ENCODE peak calls at places on chromosomes 2 and 18, in eight cellular contexts. A is lower lobe of right lung, E is upper lobe of right lung, T is mammary epithelial cell, B is ascending aorta, F is cardiac muscle cell, P is kidney, G is PC-9. I is an unnamed sample.

GRCh38 chr2:70977605-70978205 is 725 bp upstream of the ANKRD53 start:
- DNase-seq in G (peak; percentile 64), P (no peak), A (no peak), E (no peak), B (no peak), T (peak; percentile 83), F (peak; percentile 88), I (peak; percentile 34)

GRCh38 chr2:204869142-204869823 is 324.0 kb downstream of the PARD3B start:
- DNase-seq in T (no peak), F (peak; percentile 6), B (no peak), G (no peak), A (no peak), P (no peak), E (no peak), I (no peak)

GRCh38 chr2:59015027-59015426 is 773.9 kb upstream of the FANCL start:
- DNase-seq in B (no peak), T (no peak), E (peak; percentile 48), G (no peak), A (no peak), F (no peak), P (no peak), I (no peak)

GRCh38 chr18:34121157-34121807 is 103.4 kb downstream of the NOL4 start:
- DNase-seq in A (no peak), P (no peak), T (peak; percentile 80), E (no peak), G (peak; percentile 67), F (peak; percentile 32), B (no peak), I (peak; percentile 10)

GRCh38 chr2:217875556-217876252 is 127.1 kb downstream of the TNS1 start:
- DNase-seq in T (no peak), G (no peak), E (no peak), F (no peak), P (peak; percentile 10), A (no peak), B (no peak), I (no peak)

GRCh38 chr2:101199153-101199810 is 48.1 kb upstream of the TBC1D8 start:
- DNase-seq in F (peak; percentile 72), B (no peak), P (no peak), G (no peak), A (no peak), E (no peak), T (peak; percentile 24), I (no peak)

GRCh38 chr2:70672990-70673647 is 94.9 kb downstream of the ADD2 start:
- DNase-seq in F (no peak), A (no peak), B (no peak), P (no peak), G (no peak), T (no peak), E (no peak), I (no peak)

GRCh38 chr18:23191952-23192662 is 56.8 kb downstream of the CABLES1 start:
- DNase-seq in F (peak; percentile 92), P (peak; percentile 86), E (no peak), G (no peak), B (no peak), T (peak; percentile 36), A (no peak), I (peak; percentile 13)

GRCh38 chr2:215271466-215271865 is 40.4 kb upstream of the ATIC start:
- DNase-seq in B (no peak), G (no peak), T (no peak), F (no peak), E (no peak), P (no peak), A (no peak), I (no peak)

DNA sequence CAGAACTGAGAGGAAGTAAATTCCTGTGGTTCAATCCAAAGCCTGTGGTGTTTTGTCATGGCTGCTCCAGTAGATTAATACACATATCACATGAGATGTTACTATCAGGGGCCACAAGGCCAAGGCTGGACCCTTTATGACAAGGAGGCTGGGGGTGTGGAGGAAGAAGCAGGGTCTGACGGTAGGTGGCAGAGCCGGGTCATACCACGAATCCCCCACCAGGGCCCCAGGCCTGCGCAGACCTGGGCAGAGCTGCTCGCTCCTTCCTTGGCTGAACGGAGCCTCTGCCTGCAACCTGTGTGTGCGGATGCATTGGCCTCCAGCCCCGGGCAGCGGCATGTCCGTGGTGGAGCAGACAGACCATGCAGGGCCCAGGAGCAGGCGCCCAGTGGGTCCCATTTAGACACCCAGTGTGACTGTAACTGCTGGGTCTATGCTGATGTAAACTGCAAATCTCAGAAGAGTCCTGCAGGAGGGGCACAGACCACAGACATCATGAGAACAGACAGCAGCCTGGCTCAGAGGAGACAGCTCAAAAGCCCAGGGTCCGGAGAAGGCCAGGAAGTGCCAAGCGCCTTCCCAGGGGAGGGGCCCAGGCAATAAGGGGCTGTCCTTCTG is 155.2 kb downstream of the PXDN start:
- DNase-seq in P (peak; percentile 54), F (peak; percentile 56), T (no peak), B (no peak), A (peak; percentile 34), E (peak; percentile 56), G (no peak), I (no peak)
- H3K27ac ChIP-seq in P (no peak overlapping the region), F (no peak overlapping the region), T (no peak overlapping the region), B (no peak overlapping the region), A (no peak overlapping the region), E (no peak overlapping the region), G (no peak overlapping the region), I (no peak overlapping the region)

GRCh38 chr18:6729247-6730091 is at the start of gene ARHGAP28:
- DNase-seq in A (peak; percentile 87), G (no peak), P (peak; percentile 88), F (peak; percentile 96), E (peak; percentile 91), B (no peak), T (peak; percentile 89), I (peak; percentile 41)
- TF ChIP-seq CTCF in A (no peak), G (no peak), P (peak; percentile 37), F (peak; percentile 32), E (peak; percentile 31), B (no peak), T (peak; percentile 34), I (peak; percentile 17)

DNA sequence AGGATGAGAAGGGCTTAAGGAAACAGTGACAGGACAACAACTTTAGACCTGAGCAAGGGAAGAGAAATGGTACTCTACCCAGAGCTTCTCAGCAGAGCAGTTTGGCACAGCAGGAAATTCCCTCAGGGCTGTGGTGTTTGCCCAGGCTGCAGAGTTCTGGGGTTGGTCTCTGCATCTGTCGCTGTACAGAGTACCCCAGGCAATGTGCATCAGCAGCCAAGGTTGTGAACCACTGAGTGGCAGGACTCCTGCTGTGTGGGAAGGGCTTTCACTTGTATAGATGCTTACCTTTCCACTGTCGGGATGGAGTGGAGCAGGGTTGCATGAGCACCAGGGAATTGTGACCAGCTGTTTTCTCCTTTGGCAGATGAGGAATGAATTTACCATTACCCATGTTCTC is 21.2 kb downstream of the STAMBP start:
- DNase-seq in E (no peak), P (no peak), G (no peak), F (no peak), T (no peak), B (no peak), A (no peak), I (no peak)
- H3K27ac ChIP-seq in E (no peak overlapping the region), P (no peak overlapping the region), G (no peak overlapping the region), F (no peak overlapping the region), T (no peak overlapping the region), B (no peak overlapping the region), A (no peak overlapping the region), I (no peak overlapping the region)

GRCh38 chr2:68775272-68775847 is 40.7 kb downstream of the ARHGAP25 start:
- DNase-seq in P (no peak), E (no peak), B (no peak), G (no peak), F (no peak), T (no peak), A (no peak), I (no peak)

GRCh38 chr2:68772109-68772508 is 37.5 kb downstream of the ARHGAP25 start:
- DNase-seq in B (no peak), E (no peak), T (no peak), G (no peak), A (no peak), F (no peak), P (no peak), I (no peak)

GRCh38 chr2:68779595-68779994 is 45.0 kb downstream of the ARHGAP25 start:
- DNase-seq in E (no peak), T (no peak), P (no peak), G (no peak), B (no peak), F (no peak), A (no peak), I (no peak)

GRCh38 chr2:68774569-68775271 is 40.1 kb downstream of the ARHGAP25 start:
- DNase-seq in P (peak; percentile 90), A (peak; percentile 87), G (no peak), B (peak; percentile 46), T (no peak), E (peak; percentile 85), F (peak; percentile 81), I (no peak)

DNA sequence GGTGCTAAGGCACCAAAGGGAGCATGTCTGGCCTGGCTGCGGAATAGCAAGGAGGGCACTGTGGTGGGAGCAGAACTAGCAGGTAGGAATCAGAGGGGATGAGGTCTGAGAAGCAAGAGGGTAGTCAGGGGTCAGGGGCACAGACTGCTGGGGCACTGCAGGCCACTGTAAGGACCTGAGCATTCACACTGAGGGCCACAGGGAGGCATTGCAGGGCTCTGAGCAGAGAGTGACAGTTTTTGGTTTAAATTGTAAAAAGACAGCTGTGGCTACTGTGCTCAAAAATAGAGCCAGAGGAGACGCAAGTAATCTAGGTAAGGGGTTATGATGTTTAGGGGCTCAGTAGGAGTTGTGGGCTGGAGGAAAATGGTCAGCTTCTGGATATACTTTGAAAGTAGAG is 41.5 kb downstream of the ARHGAP25 start:
- DNase-seq in G (no peak), E (no peak), A (no peak), T (no peak), P (no peak), B (no peak), F (no peak), I (no peak)
- TF ChIP-seq CTCF in G (no peak), E (no peak), A (no peak), T (peak; percentile 48), P (no peak), B (no peak), F (peak; percentile 26), I (no peak)

GRCh38 chr2:236554629-236555282 is 14.9 kb upstream of the ACKR3 start:
- DNase-seq in T (no peak), A (no peak), E (no peak), G (no peak), P (no peak), B (no peak), F (no peak), I (no peak)
- H3K27ac ChIP-seq in T (no peak overlapping the region), A (no peak overlapping the region), E (no peak overlapping the region), G (no peak overlapping the region), P (no peak overlapping the region), B (no peak overlapping the region), F (no peak overlapping the region), I (no peak overlapping the region)

I was measured in RWPE1.